ENCODE peak calls at places on chromosomes 1 and 21, in seven cellular contexts. J, W, K, H, I, X and B are unnamed samples.

GRCh38 chr1:109933856-109934711 is 23.4 kb downstream of the CSF1 start:
- DNase-seq in I (no peak), K (no peak), J (peak; percentile 96), W (no peak), H (no peak), X (no peak), B (peak; percentile 78)

GRCh38 chr1:101238041-101238515 is 1.3 kb downstream of the S1PR1 start:
- DNase-seq in X (no peak), I (peak; percentile 73), J (no peak), K (no peak), H (peak; percentile 45), W (no peak), B (no peak)

GRCh38 chr1:171948491-171948890 is 107.2 kb downstream of the DNM3 start:
- DNase-seq in K (no peak), I (no peak), W (no peak), H (no peak), X (no peak), J (peak; percentile 56), B (peak; percentile 62)

GRCh38 chr1:109523706-109524105 is 14.2 kb upstream of the AMIGO1 start:
- DNase-seq in K (no peak), J (no peak), W (no peak), X (no peak), I (no peak), H (no peak), B (peak; percentile 80)

GRCh38 chr1:244011251-244011650 is 39.8 kb upstream of the ZBTB18 start:
- DNase-seq in X (no peak), K (no peak), I (no peak), J (no peak), H (no peak), W (no peak), B (no peak)

GRCh38 chr1:69404486-69404885 is 163.2 kb upstream of the LRRC7 start:
- DNase-seq in J (no peak), H (no peak), K (no peak), W (no peak), X (no peak), I (no peak), B (no peak)

GRCh38 chr1:54488831-54489626 is 59.0 kb upstream of the ACOT11 start:
- DNase-seq in J (peak; percentile 71), H (peak; percentile 51), I (peak; percentile 71), X (peak; percentile 90), K (peak; percentile 48), W (peak; percentile 98), B (peak; percentile 63)

GRCh38 chr1:1132042-1132927 is 16.4 kb upstream of the C1orf159 start:
- DNase-seq in I (no peak), X (no peak), W (no peak), H (no peak), J (peak; percentile 41), K (no peak), B (no peak)

GRCh38 chr1:232291258-232291657 is 338.7 kb downstream of the SIPA1L2 start:
- DNase-seq in X (no peak), J (no peak), W (no peak), I (no peak), K (no peak), H (no peak), B (no peak)

GRCh38 chr1:149844096-149844495 is 55.3 kb upstream of the BOLA1 start:
- DNase-seq in K (no peak), H (no peak), X (no peak), W (no peak), J (peak; percentile 71), I (peak; percentile 70), B (no peak)

GRCh38 chr1:116334015-116334547 is 39.0 kb upstream of the ATP1A1 start:
- DNase-seq in W (no peak), X (no peak), K (peak; percentile 32), I (no peak), J (peak; percentile 65), H (no peak), B (no peak)

GRCh38 chr21:20875741-20876140 is 122.5 kb upstream of the NCAM2 start:
- DNase-seq in W (no peak), H (no peak), I (no peak), X (no peak), J (no peak), K (peak; percentile 31), B (no peak)

GRCh38 chr1:90719321-90720136 is 2.4 kb upstream of the BARHL2 start:
- DNase-seq in I (no peak), J (no peak), K (no peak), X (no peak), H (no peak), W (no peak), B (no peak)

GRCh38 chr1:109770331-109771095 is 6.8 kb upstream of the EPS8L3 start:
- DNase-seq in I (no peak), W (no peak), H (no peak), J (no peak), X (no peak), K (no peak), B (no peak)

GRCh38 chr1:205744403-205744802 is 5.6 kb downstream of the NUCKS1 start:
- DNase-seq in I (no peak), H (no peak), J (no peak), K (no peak), W (no peak), X (no peak), B (no peak)

GRCh38 chr1:30900486-30900885 is 8.1 kb downstream of the SDC3 start:
- DNase-seq in H (no peak), I (no peak), K (no peak), J (no peak), W (no peak), X (no peak), B (no peak)

GRCh38 chr1:118335372-118335771 is 150.3 kb upstream of the SPAG17 start:
- DNase-seq in W (no peak), X (no peak), J (peak; percentile 95), I (peak; percentile 52), H (no peak), K (peak; percentile 18), B (no peak)

GRCh38 chr1:240712014-240712731 is 100.2 kb upstream of the GREM2 start:
- DNase-seq in X (no peak), J (no peak), W (no peak), H (no peak), I (no peak), K (no peak), B (no peak)

GRCh38 chr1:63981408-63981773 is 207.6 kb downstream of the ROR1 start:
- DNase-seq in W (no peak), X (no peak), J (no peak), K (no peak), I (no peak), H (no peak), B (no peak)

GRCh38 chr1:114558548-114558947 is 22.9 kb downstream of the BCAS2 start:
- DNase-seq in K (no peak), H (no peak), X (no peak), J (peak; percentile 24), I (peak; percentile 57), W (peak; percentile 32), B (peak; percentile 51)